ENCODE peak calls at places on chromosome 17, in nine cellular contexts. One of them, this sample, is unnamed.

GRCh38 chr17:81831957-81832607 is 1.0 kb downstream of the MCRIP1 start:
- DNase-seq in osteoblast: peak; percentile 93
- DNase-seq in transverse colon: no peak
- DNase-seq in fibroblast of mammary gland: peak; percentile 73
- DNase-seq in Caco-2: no peak
- DNase-seq in brain microvascular endothelial cell: peak; percentile 10
- DNase-seq in pancreas: peak; percentile 48
- DNase-seq in AG04450: no peak
- DNase-seq in colonic mucosa: no peak
- DNase-seq in this sample: no peak

GRCh38 chr17:73466704-73467433 is 155.1 kb upstream of the CDC42EP4 start:
- DNase-seq in osteoblast: peak; percentile 30
- DNase-seq in transverse colon: no peak
- DNase-seq in fibroblast of mammary gland: no peak
- DNase-seq in Caco-2: no peak
- DNase-seq in brain microvascular endothelial cell: no peak
- DNase-seq in pancreas: no peak
- DNase-seq in AG04450: no peak
- DNase-seq in colonic mucosa: no peak
- DNase-seq in this sample: no peak

GRCh38 chr17:80295559-80295958 is 34.9 kb downstream of the RNF213 start:
- DNase-seq in osteoblast: peak; percentile 48
- DNase-seq in transverse colon: no peak
- DNase-seq in fibroblast of mammary gland: no peak
- DNase-seq in Caco-2: no peak
- DNase-seq in brain microvascular endothelial cell: no peak
- DNase-seq in pancreas: no peak
- DNase-seq in AG04450: no peak
- DNase-seq in colonic mucosa: no peak
- DNase-seq in this sample: no peak

GRCh38 chr17:45895304-45895968 is 1.1 kb downstream of the MAPT start:
- DNase-seq in osteoblast: peak; percentile 68
- DNase-seq in transverse colon: no peak
- DNase-seq in fibroblast of mammary gland: no peak
- DNase-seq in Caco-2: peak; percentile 43
- DNase-seq in brain microvascular endothelial cell: no peak
- DNase-seq in pancreas: peak; percentile 29
- DNase-seq in AG04450: no peak
- DNase-seq in colonic mucosa: no peak
- DNase-seq in this sample: no peak

GRCh38 chr17:21774263-21774662 is 81.9 kb downstream of the KCNJ18 start:
- DNase-seq in osteoblast: no peak
- DNase-seq in transverse colon: no peak
- DNase-seq in fibroblast of mammary gland: no peak
- DNase-seq in Caco-2: no peak
- DNase-seq in brain microvascular endothelial cell: no peak
- DNase-seq in pancreas: no peak
- DNase-seq in AG04450: no peak
- DNase-seq in colonic mucosa: no peak
- DNase-seq in this sample: no peak

GRCh38 chr17:48261297-48261880 is 153.8 kb downstream of the SNX11 start:
- DNase-seq in osteoblast: no peak
- DNase-seq in transverse colon: peak; percentile 30
- DNase-seq in fibroblast of mammary gland: peak; percentile 28
- DNase-seq in Caco-2: peak; percentile 80
- DNase-seq in brain microvascular endothelial cell: peak; percentile 12
- DNase-seq in pancreas: no peak
- DNase-seq in AG04450: no peak
- DNase-seq in colonic mucosa: peak; percentile 65
- DNase-seq in this sample: no peak

GRCh38 chr17:82892869-82893565 is 53.2 kb upstream of the ZNF750 start:
- DNase-seq in osteoblast: no peak
- DNase-seq in transverse colon: peak; percentile 45
- DNase-seq in fibroblast of mammary gland: no peak
- DNase-seq in Caco-2: no peak
- DNase-seq in brain microvascular endothelial cell: no peak
- DNase-seq in pancreas: no peak
- DNase-seq in AG04450: no peak
- DNase-seq in colonic mucosa: no peak
- DNase-seq in this sample: no peak

GRCh38 chr17:13702266-13702665 is 100.5 kb upstream of the HS3ST3A1 start:
- DNase-seq in osteoblast: no peak
- DNase-seq in transverse colon: no peak
- DNase-seq in fibroblast of mammary gland: peak; percentile 34
- DNase-seq in Caco-2: no peak
- DNase-seq in brain microvascular endothelial cell: no peak
- DNase-seq in pancreas: no peak
- DNase-seq in AG04450: peak; percentile 7
- DNase-seq in colonic mucosa: no peak
- DNase-seq in this sample: peak; percentile 42

GRCh38 chr17:9242497-9242881 is 221.2 kb downstream of the NTN1 start:
- DNase-seq in osteoblast: no peak
- DNase-seq in transverse colon: no peak
- DNase-seq in fibroblast of mammary gland: no peak
- DNase-seq in Caco-2: no peak
- DNase-seq in brain microvascular endothelial cell: no peak
- DNase-seq in pancreas: peak; percentile 38
- DNase-seq in AG04450: no peak
- DNase-seq in colonic mucosa: no peak
- DNase-seq in this sample: no peak

GRCh38 chr17:30559656-30560055 is 82.4 kb downstream of the GOSR1 start:
- DNase-seq in osteoblast: no peak
- DNase-seq in transverse colon: no peak
- DNase-seq in fibroblast of mammary gland: no peak
- DNase-seq in Caco-2: no peak
- DNase-seq in brain microvascular endothelial cell: no peak
- DNase-seq in pancreas: no peak
- DNase-seq in AG04450: no peak
- DNase-seq in colonic mucosa: no peak
- DNase-seq in this sample: no peak

GRCh38 chr17:61235001-61235820 is 164.4 kb upstream of the TBX2 start:
- DNase-seq in osteoblast: no peak
- DNase-seq in transverse colon: no peak
- DNase-seq in fibroblast of mammary gland: no peak
- DNase-seq in Caco-2: no peak
- DNase-seq in brain microvascular endothelial cell: no peak
- DNase-seq in pancreas: no peak
- DNase-seq in AG04450: no peak
- DNase-seq in colonic mucosa: no peak
- DNase-seq in this sample: no peak

GRCh38 chr17:82910041-82910481 is 70.2 kb upstream of the ZNF750 start:
- DNase-seq in osteoblast: no peak
- DNase-seq in transverse colon: no peak
- DNase-seq in fibroblast of mammary gland: no peak
- DNase-seq in Caco-2: no peak
- DNase-seq in brain microvascular endothelial cell: no peak
- DNase-seq in pancreas: peak; percentile 61
- DNase-seq in AG04450: no peak
- DNase-seq in colonic mucosa: no peak
- DNase-seq in this sample: no peak

GRCh38 chr17:34371405-34371804 is 8.4 kb upstream of the CCL1 start:
- DNase-seq in osteoblast: no peak
- DNase-seq in transverse colon: no peak
- DNase-seq in fibroblast of mammary gland: no peak
- DNase-seq in Caco-2: no peak
- DNase-seq in brain microvascular endothelial cell: no peak
- DNase-seq in pancreas: no peak
- DNase-seq in AG04450: no peak
- DNase-seq in colonic mucosa: no peak
- DNase-seq in this sample: no peak

GRCh38 chr17:32609085-32609484 is 122.3 kb downstream of the CDK5R1 start:
- DNase-seq in osteoblast: no peak
- DNase-seq in transverse colon: peak; percentile 46
- DNase-seq in fibroblast of mammary gland: peak; percentile 10
- DNase-seq in Caco-2: no peak
- DNase-seq in brain microvascular endothelial cell: no peak
- DNase-seq in pancreas: peak; percentile 34
- DNase-seq in AG04450: no peak
- DNase-seq in colonic mucosa: peak; percentile 24
- DNase-seq in this sample: no peak

GRCh38 chr17:40648326-40648968 is 829 bp upstream of the SMARCE1 start:
- DNase-seq in osteoblast: peak; percentile 84
- DNase-seq in transverse colon: no peak
- DNase-seq in fibroblast of mammary gland: peak; percentile 46
- DNase-seq in Caco-2: no peak
- DNase-seq in brain microvascular endothelial cell: peak; percentile 8
- DNase-seq in pancreas: no peak
- DNase-seq in AG04450: no peak
- DNase-seq in colonic mucosa: no peak
- DNase-seq in this sample: no peak

GRCh38 chr17:238071-238963 is 56.9 kb upstream of the DOC2B start:
- DNase-seq in osteoblast: no peak
- DNase-seq in transverse colon: peak; percentile 6
- DNase-seq in fibroblast of mammary gland: no peak
- DNase-seq in Caco-2: no peak
- DNase-seq in brain microvascular endothelial cell: no peak
- DNase-seq in pancreas: no peak
- DNase-seq in AG04450: no peak
- DNase-seq in colonic mucosa: peak; percentile 3
- DNase-seq in this sample: no peak

GRCh38 chr17:71757156-71757555 is 363.7 kb upstream of the SOX9 start:
- DNase-seq in osteoblast: no peak
- DNase-seq in transverse colon: no peak
- DNase-seq in fibroblast of mammary gland: peak; percentile 7
- DNase-seq in Caco-2: no peak
- DNase-seq in brain microvascular endothelial cell: no peak
- DNase-seq in pancreas: no peak
- DNase-seq in AG04450: no peak
- DNase-seq in colonic mucosa: no peak
- DNase-seq in this sample: no peak

GRCh38 chr17:79556263-79556662 is 54.6 kb downstream of the RBFOX3 start:
- DNase-seq in osteoblast: no peak
- DNase-seq in transverse colon: no peak
- DNase-seq in fibroblast of mammary gland: no peak
- DNase-seq in Caco-2: no peak
- DNase-seq in brain microvascular endothelial cell: no peak
- DNase-seq in pancreas: no peak
- DNase-seq in AG04450: no peak
- DNase-seq in colonic mucosa: no peak
- DNase-seq in this sample: no peak

GRCh38 chr17:77746391-77746790 is 212.1 kb upstream of the TNRC6C start:
- DNase-seq in osteoblast: no peak
- DNase-seq in transverse colon: no peak
- DNase-seq in fibroblast of mammary gland: no peak
- DNase-seq in Caco-2: no peak
- DNase-seq in brain microvascular endothelial cell: no peak
- DNase-seq in pancreas: no peak
- DNase-seq in AG04450: no peak
- DNase-seq in colonic mucosa: no peak
- DNase-seq in this sample: no peak

GRCh38 chr17:64630309-64631223 is 31.5 kb downstream of the SMURF2 start:
- DNase-seq in osteoblast: no peak
- DNase-seq in transverse colon: no peak
- DNase-seq in fibroblast of mammary gland: no peak
- DNase-seq in Caco-2: no peak
- DNase-seq in brain microvascular endothelial cell: no peak
- DNase-seq in pancreas: no peak
- DNase-seq in AG04450: no peak
- DNase-seq in colonic mucosa: no peak
- DNase-seq in this sample: no peak

GRCh38 chr17:3965123-3965800 is 1.0 kb upstream of the ATP2A3 start:
- DNase-seq in osteoblast: peak; percentile 92
- DNase-seq in transverse colon: peak; percentile 91
- DNase-seq in fibroblast of mammary gland: peak; percentile 19
- DNase-seq in Caco-2: peak; percentile 59
- DNase-seq in brain microvascular endothelial cell: no peak
- DNase-seq in pancreas: peak; percentile 61
- DNase-seq in AG04450: no peak
- DNase-seq in colonic mucosa: peak; percentile 94
- DNase-seq in this sample: no peak

DNA sequence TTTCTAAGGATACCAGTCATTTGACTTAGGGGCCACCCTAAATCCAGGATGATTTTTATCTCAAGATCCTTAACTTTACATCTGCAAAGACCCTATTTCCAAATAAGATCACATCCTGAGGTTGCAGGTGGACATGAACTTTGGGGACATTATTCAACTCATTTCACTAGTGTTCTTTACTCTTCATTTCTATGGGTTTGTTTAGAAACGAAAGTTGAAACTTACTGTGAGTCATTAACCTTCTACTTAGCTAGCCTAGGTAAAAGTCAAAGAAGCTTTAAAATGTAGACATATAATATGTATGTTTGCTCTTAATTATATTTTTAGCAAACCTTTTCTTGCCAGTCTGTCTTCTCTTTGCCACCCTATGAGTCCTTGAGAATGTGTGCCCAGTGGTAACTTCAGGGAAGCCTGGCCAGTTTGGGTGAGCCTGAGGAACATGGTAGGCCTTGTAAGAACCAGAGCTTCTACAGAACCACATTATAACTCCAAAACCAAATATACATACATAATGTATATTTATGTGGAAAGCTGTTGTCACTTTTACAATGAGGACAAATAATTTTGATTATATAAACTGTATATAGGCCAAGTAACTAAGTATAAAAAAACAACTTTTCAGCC is 38.4 kb downstream of the BPTF start:
- DNase-seq in osteoblast: no peak
- DNase-seq in transverse colon: no peak
- DNase-seq in fibroblast of mammary gland: no peak
- DNase-seq in Caco-2: no peak
- DNase-seq in brain microvascular endothelial cell: no peak
- DNase-seq in pancreas: no peak
- DNase-seq in AG04450: no peak
- DNase-seq in colonic mucosa: no peak
- DNase-seq in this sample: no peak
- TF ChIP-seq CTCF in osteoblast: no peak
- TF ChIP-seq CTCF in transverse colon: no peak
- TF ChIP-seq CTCF in fibroblast of mammary gland: no peak
- TF ChIP-seq CTCF in Caco-2: no peak
- TF ChIP-seq CTCF in brain microvascular endothelial cell: no peak
- TF ChIP-seq CTCF in pancreas: no peak
- TF ChIP-seq CTCF in AG04450: no peak
- TF ChIP-seq CTCF in colonic mucosa: no peak
- TF ChIP-seq CTCF in this sample: no peak

GRCh38 chr17:10799407-10799806 is 4.5 kb downstream of the TMEM238L start:
- DNase-seq in osteoblast: no peak
- DNase-seq in transverse colon: no peak
- DNase-seq in fibroblast of mammary gland: no peak
- DNase-seq in Caco-2: no peak
- DNase-seq in brain microvascular endothelial cell: no peak
- DNase-seq in pancreas: no peak
- DNase-seq in AG04450: no peak
- DNase-seq in colonic mucosa: no peak
- DNase-seq in this sample: no peak
- H3K4me3 ChIP-seq in osteoblast: no peak overlapping the region
- H3K4me3 ChIP-seq in transverse colon: peak overlapping the region; percentile 51
- H3K4me3 ChIP-seq in fibroblast of mammary gland: no peak overlapping the region
- H3K4me3 ChIP-seq in Caco-2: no peak overlapping the region
- H3K4me3 ChIP-seq in brain microvascular endothelial cell: no peak overlapping the region
- H3K4me3 ChIP-seq in pancreas: no peak overlapping the region
- H3K4me3 ChIP-seq in AG04450: no peak overlapping the region
- H3K4me3 ChIP-seq in colonic mucosa: peak overlapping the region; percentile 4
- H3K4me3 ChIP-seq in this sample: no peak overlapping the region

GRCh38 chr17:2412561-2413021 is 11.7 kb upstream of the MNT start:
- DNase-seq in osteoblast: peak; percentile 91
- DNase-seq in transverse colon: no peak
- DNase-seq in fibroblast of mammary gland: no peak
- DNase-seq in Caco-2: no peak
- DNase-seq in brain microvascular endothelial cell: no peak
- DNase-seq in pancreas: peak; percentile 84
- DNase-seq in AG04450: no peak
- DNase-seq in colonic mucosa: no peak
- DNase-seq in this sample: no peak
- TF ChIP-seq CTCF in osteoblast: peak; percentile 38
- TF ChIP-seq CTCF in transverse colon: no peak
- TF ChIP-seq CTCF in fibroblast of mammary gland: no peak
- TF ChIP-seq CTCF in Caco-2: no peak
- TF ChIP-seq CTCF in brain microvascular endothelial cell: peak; percentile 37
- TF ChIP-seq CTCF in pancreas: no peak
- TF ChIP-seq CTCF in AG04450: no peak
- TF ChIP-seq CTCF in colonic mucosa: no peak
- TF ChIP-seq CTCF in this sample: peak; percentile 6

GRCh38 chr17:75397217-75397616 is 8.3 kb downstream of the GRB2 start:
- DNase-seq in osteoblast: no peak
- DNase-seq in transverse colon: no peak
- DNase-seq in fibroblast of mammary gland: no peak
- DNase-seq in Caco-2: no peak
- DNase-seq in brain microvascular endothelial cell: no peak
- DNase-seq in pancreas: no peak
- DNase-seq in AG04450: no peak
- DNase-seq in colonic mucosa: no peak
- DNase-seq in this sample: no peak
- H3K4me3 ChIP-seq in osteoblast: no peak overlapping the region
- H3K4me3 ChIP-seq in transverse colon: no peak overlapping the region
- H3K4me3 ChIP-seq in fibroblast of mammary gland: no peak overlapping the region
- H3K4me3 ChIP-seq in Caco-2: no peak overlapping the region
- H3K4me3 ChIP-seq in brain microvascular endothelial cell: no peak overlapping the region
- H3K4me3 ChIP-seq in pancreas: no peak overlapping the region
- H3K4me3 ChIP-seq in AG04450: no peak overlapping the region
- H3K4me3 ChIP-seq in colonic mucosa: no peak overlapping the region
- H3K4me3 ChIP-seq in this sample: no peak overlapping the region

This sample was measured in AG04449.